ENCODE peak calls at places on chromosomes 1 and 21, in eight cellular contexts. E is SK-N-SH, T is spleen, P is breast epithelium, A is endothelial cell of umbilical vein, R is HL-60, F is prostate gland, G is stomach. Y is an unnamed sample.

GRCh38 chr1:40936878-40937484 is 42.5 kb upstream of the CTPS1 start:
- DNase-seq in P (no peak), R (peak), A (no peak), E (no peak), F (no peak), T (no peak), G (no peak), Y (no peak)

GRCh38 chr1:211653329-211653728 is 22.1 kb downstream of the NEK2 start:
- DNase-seq in P (no peak), R (no peak), A (no peak), E (no peak), G (no peak), F (no peak), T (no peak), Y (no peak)

GRCh38 chr1:32743380-32744062 is 41.0 kb upstream of the SYNC start:
- DNase-seq in T (no peak), R (no peak), A (peak), F (no peak), E (no peak), G (peak), P (no peak), Y (peak)

GRCh38 chr1:14113841-14114567 is 414.0 kb downstream of the PRDM2 start:
- DNase-seq in T (no peak), R (peak), P (peak), E (peak), G (no peak), F (peak), A (no peak), Y (peak)

GRCh38 chr1:109906160-109906838 is 4.3 kb upstream of the CSF1 start:
- DNase-seq in F (no peak), E (no peak), T (no peak), A (no peak), G (no peak), R (peak), P (no peak), Y (no peak)

GRCh38 chr1:30106125-30106524 is 617.3 kb downstream of the MATN1 start:
- DNase-seq in P (no peak), A (peak), R (no peak), F (peak), G (no peak), E (peak), T (no peak), Y (peak)

GRCh38 chr1:95287078-95287477 is 53.1 kb downstream of the RWDD3 start:
- DNase-seq in R (no peak), A (no peak), P (no peak), T (no peak), G (no peak), E (peak), F (no peak), Y (no peak)

GRCh38 chr1:222097646-222098045 is 355.8 kb upstream of the DUSP10 start:
- DNase-seq in P (no peak), R (no peak), G (no peak), E (no peak), A (no peak), T (no peak), F (no peak), Y (no peak)

GRCh38 chr1:110136911-110137310 is 13.4 kb upstream of the SLC6A17 start:
- DNase-seq in T (no peak), P (no peak), A (no peak), R (no peak), G (peak), F (no peak), E (peak), Y (no peak)

GRCh38 chr1:154418062-154418897 is 13.1 kb downstream of the IL6R start:
- DNase-seq in R (no peak), P (peak), T (no peak), A (peak), F (peak), E (peak), G (peak), Y (peak)

GRCh38 chr1:200242379-200243041 is 167.3 kb downstream of the ZNF281 start:
- DNase-seq in F (no peak), R (no peak), G (no peak), P (no peak), T (no peak), E (no peak), A (peak), Y (no peak)

GRCh38 chr21:35138665-35139381 is 89.7 kb upstream of the RUNX1 start:
- DNase-seq in G (no peak), R (no peak), F (no peak), T (no peak), E (no peak), P (no peak), A (no peak), Y (no peak)

GRCh38 chr1:180268556-180269044 is 38.5 kb downstream of the LHX4 start:
- DNase-seq in A (no peak), G (no peak), T (peak), F (no peak), E (no peak), P (no peak), R (no peak), Y (no peak)

GRCh38 chr1:83999316-83999819 is 436 bp upstream of the TTLL7 start:
- DNase-seq in T (peak), G (peak), F (peak), P (peak), E (no peak), R (peak), A (peak), Y (peak)

GRCh38 chr1:17314491-17314971 is 6.5 kb downstream of the PADI4 start:
- DNase-seq in T (no peak), E (no peak), P (no peak), R (no peak), A (no peak), F (no peak), G (no peak), Y (no peak)

GRCh38 chr21:38306407-38306806 is 49.6 kb downstream of the KCNJ15 start:
- DNase-seq in F (no peak), P (no peak), R (no peak), G (no peak), E (no peak), A (peak), T (no peak), Y (no peak)

GRCh38 chr1:219659005-219659632 is 46.2 kb upstream of the ZC3H11B start:
- DNase-seq in E (no peak), F (no peak), P (no peak), T (no peak), R (no peak), G (no peak), A (no peak), Y (no peak)

GRCh38 chr1:110339427-110340206 is 440 bp downstream of the RBM15 start:
- DNase-seq in P (peak), F (peak), E (peak), T (no peak), G (peak), R (no peak), A (peak), Y (peak)

GRCh38 chr1:151266315-151266714 is 11.8 kb downstream of the PSMD4 start:
- DNase-seq in G (no peak), F (no peak), P (no peak), E (no peak), R (no peak), T (no peak), A (no peak), Y (no peak)

GRCh38 chr1:62391369-62391971 is 45.4 kb upstream of the USP1 start:
- DNase-seq in E (peak), P (no peak), F (no peak), G (no peak), R (peak), A (peak), T (no peak), Y (peak)

DNA sequence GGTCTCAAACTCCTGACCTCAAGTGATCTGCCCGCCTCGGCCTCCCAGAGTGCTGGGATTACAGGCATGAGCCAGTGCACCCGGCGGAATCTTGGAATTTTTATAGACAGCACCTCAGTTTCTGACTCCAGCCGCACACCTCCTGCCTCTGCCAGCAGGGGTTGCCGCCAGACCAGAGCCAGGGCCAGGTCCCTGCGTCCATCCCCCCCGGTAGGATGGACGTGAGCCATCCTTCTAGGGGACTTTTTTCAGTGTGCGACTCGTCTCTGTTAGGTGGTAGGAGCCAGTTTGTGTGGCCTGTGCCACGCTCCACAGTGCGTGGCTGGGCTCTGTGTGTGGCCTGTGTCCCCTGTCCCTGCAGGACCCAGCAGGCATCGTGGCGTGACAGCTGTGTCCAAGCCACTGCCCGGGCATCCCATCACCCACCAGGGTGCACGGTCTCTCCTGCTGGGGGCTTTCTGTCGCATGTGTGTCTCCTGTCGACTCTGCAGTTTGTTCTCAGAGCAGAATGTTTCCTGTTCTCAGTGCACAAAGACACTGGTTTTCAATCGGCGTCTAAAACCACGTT is 15.6 kb downstream of the CSTB start:
- DNase-seq in E (no peak), T (no peak), F (no peak), G (no peak), P (no peak), R (no peak), A (no peak), Y (no peak)
- TF ChIP-seq CTCF in E (no peak), T (no peak), F (no peak), G (no peak), P (no peak), R (no peak), A (no peak), Y (no peak)

DNA sequence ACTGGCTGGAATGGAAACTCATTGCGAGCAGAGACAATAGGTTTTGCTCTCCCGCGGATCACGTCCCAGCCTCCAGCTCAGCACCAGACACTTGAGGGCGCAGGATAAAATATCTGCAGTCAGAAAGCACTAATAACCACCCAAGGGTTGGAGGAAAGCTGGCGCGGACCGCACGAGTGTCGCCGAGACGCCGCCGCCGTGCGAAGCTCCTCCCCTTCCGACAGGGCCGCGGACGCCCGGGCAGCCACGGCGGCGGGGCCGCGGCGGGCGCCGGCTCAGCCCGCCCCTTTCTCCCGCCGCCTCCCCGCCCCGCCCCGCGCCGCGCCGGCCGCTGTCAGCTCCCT is at the start of gene CMPK1:
- DNase-seq in E (peak), A (peak), F (peak), P (peak), T (peak), G (peak), R (peak), Y (peak)
- TF ChIP-seq POLR2AphosphoS5 in E (peak), A (no peak), F (peak), P (peak), T (peak), G (no peak), R (peak), Y (peak)

GRCh38 chr21:20875741-20876140 is 122.5 kb upstream of the NCAM2 start:
- DNase-seq in T (no peak), G (no peak), R (no peak), E (no peak), F (no peak), P (no peak), A (no peak), Y (no peak)
- TF ChIP-seq CTCF in T (no peak), G (no peak), R (no peak), E (no peak), F (no peak), P (no peak), A (no peak), Y (no peak)

GRCh38 chr1:63988941-63989340 is 214.5 kb upstream of the UBE2U start:
- DNase-seq in G (no peak), R (no peak), T (no peak), P (no peak), F (no peak), A (no peak), E (no peak), Y (no peak)
- TF ChIP-seq POLR2AphosphoS5 in G (no peak), R (no peak), T (no peak), P (no peak), F (no peak), A (no peak), E (no peak), Y (no peak)

GRCh38 chr1:157580179-157580827 is 17.6 kb downstream of the FCRL4 start:
- DNase-seq in F (no peak), A (peak), P (no peak), R (peak), E (peak), T (no peak), G (no peak), Y (peak)
- TF ChIP-seq CTCF in F (peak), A (peak), P (peak), R (peak), E (peak), T (peak), G (peak), Y (peak)

GRCh38 chr1:157200451-157200850 is 62.3 kb upstream of the ETV3 start:
- DNase-seq in E (no peak), R (no peak), A (no peak), T (no peak), P (no peak), G (no peak), F (no peak), Y (no peak)

GRCh38 chr1:157202331-157202730 is 64.1 kb upstream of the ETV3 start:
- DNase-seq in P (no peak), F (no peak), E (no peak), R (no peak), A (no peak), G (no peak), T (no peak), Y (no peak)

GRCh38 chr1:157203166-157203565 is 65.0 kb upstream of the ETV3 start:
- DNase-seq in R (no peak), F (no peak), P (no peak), E (no peak), G (no peak), T (no peak), A (no peak), Y (no peak)

GRCh38 chr1:157199421-157199755 is 61.2 kb upstream of the ETV3 start:
- DNase-seq in F (no peak), G (no peak), A (no peak), E (no peak), T (no peak), R (no peak), P (no peak), Y (no peak)

DNA sequence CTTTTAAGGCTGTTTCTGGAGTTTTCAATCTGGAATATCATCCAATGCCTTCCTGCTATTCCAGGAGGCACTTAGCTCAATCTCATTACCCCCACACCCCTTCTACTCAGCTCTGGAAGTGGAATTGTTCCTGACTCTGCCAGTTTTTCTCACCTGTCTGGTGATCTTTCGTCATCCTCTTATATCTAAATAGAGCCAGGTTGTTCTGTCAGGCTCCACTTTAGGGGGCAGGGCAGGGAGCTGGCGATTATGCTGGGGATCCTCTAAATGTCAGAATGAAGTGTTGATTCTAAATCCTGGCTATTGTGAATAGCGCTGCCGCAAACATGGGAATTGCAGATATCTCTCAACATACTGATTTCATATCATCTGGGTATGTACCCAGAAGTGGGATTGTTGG is 63.6 kb upstream of the ETV3 start:
- DNase-seq in A (no peak), G (no peak), P (no peak), R (no peak), F (no peak), E (no peak), T (no peak), Y (no peak)
- TF ChIP-seq POLR2AphosphoS5 in A (no peak), G (no peak), P (no peak), R (no peak), F (no peak), E (no peak), T (no peak), Y (no peak)

GRCh38 chr21:44910229-44911065 is 10.3 kb downstream of the ITGB2 start:
- DNase-seq in T (no peak), A (no peak), P (no peak), F (no peak), G (no peak), E (no peak), R (no peak), Y (no peak)
- TF ChIP-seq CTCF in T (no peak), A (no peak), P (no peak), F (no peak), G (no peak), E (no peak), R (no peak), Y (no peak)

GRCh38 chr1:9651565-9652378 is at the start of gene PIK3CD:
- DNase-seq in F (no peak), P (no peak), R (peak), T (peak), G (no peak), A (no peak), E (peak), Y (no peak)
- TF ChIP-seq POLR2AphosphoS5 in F (no peak), P (no peak), R (peak), T (peak), G (no peak), A (no peak), E (no peak), Y (no peak)

Y was measured in transverse colon.